ENCODE peak calls at places on chromosomes 5 and 9, in four cellular contexts. Y is fibroblast of pulmonary artery, Q is glutamatergic neuron, H is AG09319. U is an unnamed sample.

GRCh38 chr9:78542491-78543175 is 245.7 kb downstream of the PSAT1 start:
- DNase-seq in Y (no peak), Q (peak; percentile 21), H (no peak), U (no peak)

GRCh38 chr5:83549681-83550080 is 78.1 kb downstream of the VCAN start:
- DNase-seq in Y (no peak), Q (no peak), H (no peak), U (no peak)

GRCh38 chr5:6328173-6328572 is 50.2 kb downstream of the MED10 start:
- DNase-seq in Y (peak; percentile 22), Q (no peak), H (no peak), U (no peak)

GRCh38 chr5:132377738-132378137 is 8.2 kb downstream of the SLC22A5 start:
- DNase-seq in Y (no peak), Q (no peak), H (no peak), U (no peak)

GRCh38 chr5:68446070-68446357 is 230.5 kb downstream of the PIK3R1 start:
- DNase-seq in Y (no peak), Q (no peak), H (no peak), U (no peak)

GRCh38 chr5:32805966-32806626 is 95.0 kb downstream of the NPR3 start:
- DNase-seq in Y (peak; percentile 56), Q (no peak), H (peak; percentile 41), U (no peak)

GRCh38 chr5:38752622-38753021 is 93.2 kb upstream of the OSMR start:
- DNase-seq in Y (no peak), Q (no peak), H (no peak), U (no peak)

GRCh38 chr5:84573017-84573712 is 188.5 kb upstream of the EDIL3 start:
- DNase-seq in Y (no peak), Q (no peak), H (no peak), U (no peak)

GRCh38 chr5:126594676-126595485 is at the start of gene ALDH7A1:
- DNase-seq in Y (peak; percentile 95), Q (peak; percentile 97), H (peak; percentile 87), U (peak; percentile 95)

GRCh38 chr9:90611568-90611967 is 31.1 kb downstream of the DIRAS2 start:
- DNase-seq in Y (no peak), Q (no peak), H (no peak), U (peak; percentile 55)

GRCh38 chr5:88245241-88245892 is 23.3 kb downstream of the TMEM161B start:
- DNase-seq in Y (no peak), Q (no peak), H (no peak), U (no peak)